ENCODE peak calls at places on chromosomes 13 and 19, in four cellular contexts. J, Y, U and I are unnamed samples.

GRCh38 chr13:74135306-74136088 is 1.3 kb upstream of the KLF12 start:
- DNase-seq in J (peak; percentile 89), Y (peak; percentile 84), U (peak; percentile 76), I (peak; percentile 75)

GRCh38 chr13:50214514-50214913 is 199.3 kb downstream of the KCNRG start:
- DNase-seq in J (no peak), Y (no peak), U (no peak), I (no peak)

GRCh38 chr13:79918620-79919019 is 422.3 kb downstream of the SPRY2 start:
- DNase-seq in J (peak; percentile 25), Y (no peak), U (no peak), I (no peak)

GRCh38 chr19:56538761-56539263 is at the start of gene ZFP28:
- DNase-seq in J (peak; percentile 65), Y (peak; percentile 59), U (peak; percentile 80), I (no peak)

GRCh38 chr13:52414963-52415362 is 9.0 kb upstream of the THSD1 start:
- DNase-seq in J (no peak), Y (no peak), U (no peak), I (peak; percentile 69)

GRCh38 chr19:35107541-35107939 is 8.1 kb upstream of the FXYD3 start:
- DNase-seq in J (no peak), Y (no peak), U (no peak), I (no peak)

GRCh38 chr19:4911314-4911713 is 2.0 kb downstream of the UHRF1 start:
- DNase-seq in J (no peak), Y (no peak), U (no peak), I (peak; percentile 25)

GRCh38 chr13:44899967-44900366 is 89.3 kb downstream of the NUFIP1 start:
- DNase-seq in J (no peak), Y (no peak), U (no peak), I (no peak)

GRCh38 chr13:44131069-44131614 is 242.5 kb upstream of the SERP2 start:
- DNase-seq in J (no peak), Y (no peak), U (no peak), I (no peak)

GRCh38 chr13:45352031-45352430 is 11.0 kb upstream of the TPT1 start:
- DNase-seq in J (no peak), Y (no peak), U (no peak), I (no peak)

GRCh38 chr13:42001580-42001979 is 40.7 kb upstream of the VWA8 start:
- DNase-seq in J (peak; percentile 34), Y (peak; percentile 50), U (peak; percentile 36), I (peak; percentile 93)

GRCh38 chr13:41056194-41056593 is 5.1 kb upstream of the WBP4 start:
- DNase-seq in J (no peak), Y (no peak), U (no peak), I (no peak)

GRCh38 chr19:17260842-17261325 is 3.7 kb downstream of the USHBP1 start:
- DNase-seq in J (peak; percentile 96), Y (peak; percentile 95), U (peak; percentile 96), I (peak; percentile 64)

GRCh38 chr19:41226053-41226873 is 7.2 kb downstream of the AXL start:
- DNase-seq in J (peak; percentile 76), Y (peak; percentile 79), U (peak; percentile 67), I (peak; percentile 82)

GRCh38 chr13:110559429-110559943 is 2.0 kb downstream of the RAB20 start:
- DNase-seq in J (no peak), Y (no peak), U (no peak), I (peak; percentile 62)

GRCh38 chr13:107434347-107434746 is 781.0 kb downstream of the LIG4 start:
- DNase-seq in J (no peak), Y (no peak), U (no peak), I (peak; percentile 49)

GRCh38 chr13:87999791-88000190 is 328.6 kb downstream of the SLITRK5 start:
- DNase-seq in J (peak; percentile 41), Y (no peak), U (no peak), I (no peak)

GRCh38 chr19:35609881-35610353 is 2.6 kb upstream of the HAUS5 start:
- DNase-seq in J (no peak), Y (no peak), U (no peak), I (no peak)

GRCh38 chr19:44785993-44786392 is 8.3 kb downstream of the CBLC start:
- DNase-seq in J (no peak), Y (no peak), U (no peak), I (no peak)

GRCh38 chr19:51148571-51148970 is 6.5 kb downstream of the SIGLEC7 start:
- DNase-seq in J (no peak), Y (no peak), U (no peak), I (no peak)

GRCh38 chr13:111122056-111122455 is 6.9 kb downstream of the ARHGEF7 start:
- DNase-seq in J (no peak), Y (peak; percentile 43), U (no peak), I (peak; percentile 59)

DNA sequence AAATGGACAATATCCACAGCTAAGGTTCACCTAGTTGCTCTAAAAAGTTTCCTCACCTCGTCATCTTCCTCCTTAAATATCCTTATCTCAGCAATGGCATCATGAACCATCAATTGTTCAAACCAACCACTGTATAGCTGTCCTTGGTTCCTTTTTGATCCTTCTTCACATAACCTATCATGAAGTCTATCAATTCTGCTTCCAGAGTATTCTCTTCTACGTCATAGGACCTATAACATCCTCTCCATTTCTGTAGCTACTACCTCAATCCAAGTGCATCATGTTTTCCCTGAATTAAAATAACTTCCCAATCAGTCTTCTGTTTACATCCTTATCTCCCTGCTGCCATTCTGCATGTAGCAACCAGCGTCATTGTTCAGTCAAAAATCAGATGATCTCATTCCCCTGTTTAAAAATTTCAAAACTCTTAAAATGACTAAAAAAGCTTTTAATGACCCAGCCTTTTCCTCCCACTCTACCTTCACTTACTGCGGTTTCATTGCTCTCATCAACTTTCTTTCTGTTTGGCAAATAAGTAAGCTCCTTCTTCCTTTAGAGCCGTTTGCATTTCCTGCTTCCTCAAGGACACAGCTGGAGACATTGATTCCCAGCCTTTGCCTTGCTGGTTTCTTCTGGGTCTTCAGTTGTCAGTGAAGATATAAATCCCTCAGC is 223.9 kb upstream of the MIR17HG start:
- DNase-seq in J (peak; percentile 72), Y (no peak), U (no peak), I (no peak)
- H3K56ac ChIP-seq in J (no peak overlapping the region), Y (no peak overlapping the region), U (no peak overlapping the region), I (no peak overlapping the region)

GRCh38 chr13:81498969-81499368 is 1158.0 kb upstream of the SPRY2 start:
- DNase-seq in J (no peak), Y (no peak), U (no peak), I (no peak)
- H3K56ac ChIP-seq in J (no peak overlapping the region), Y (no peak overlapping the region), U (no peak overlapping the region), I (no peak overlapping the region)

GRCh38 chr19:29381353-29382203 is 144.2 kb upstream of the VSTM2B start:
- DNase-seq in J (no peak), Y (peak; percentile 31), U (peak; percentile 14), I (no peak)
- H3K56ac ChIP-seq in J (no peak overlapping the region), Y (no peak overlapping the region), U (no peak overlapping the region), I (no peak overlapping the region)

GRCh38 chr13:25833761-25834160 is 218.1 kb downstream of the SHISA2 start:
- DNase-seq in J (no peak), Y (no peak), U (no peak), I (no peak)

GRCh38 chr13:25839356-25839755 is 212.5 kb downstream of the SHISA2 start:
- DNase-seq in J (no peak), Y (no peak), U (no peak), I (no peak)

GRCh38 chr13:25840261-25840660 is 211.6 kb downstream of the SHISA2 start:
- DNase-seq in J (no peak), Y (no peak), U (no peak), I (no peak)

GRCh38 chr13:25840931-25841330 is 210.9 kb downstream of the SHISA2 start:
- DNase-seq in J (peak; percentile 15), Y (no peak), U (no peak), I (no peak)

DNA sequence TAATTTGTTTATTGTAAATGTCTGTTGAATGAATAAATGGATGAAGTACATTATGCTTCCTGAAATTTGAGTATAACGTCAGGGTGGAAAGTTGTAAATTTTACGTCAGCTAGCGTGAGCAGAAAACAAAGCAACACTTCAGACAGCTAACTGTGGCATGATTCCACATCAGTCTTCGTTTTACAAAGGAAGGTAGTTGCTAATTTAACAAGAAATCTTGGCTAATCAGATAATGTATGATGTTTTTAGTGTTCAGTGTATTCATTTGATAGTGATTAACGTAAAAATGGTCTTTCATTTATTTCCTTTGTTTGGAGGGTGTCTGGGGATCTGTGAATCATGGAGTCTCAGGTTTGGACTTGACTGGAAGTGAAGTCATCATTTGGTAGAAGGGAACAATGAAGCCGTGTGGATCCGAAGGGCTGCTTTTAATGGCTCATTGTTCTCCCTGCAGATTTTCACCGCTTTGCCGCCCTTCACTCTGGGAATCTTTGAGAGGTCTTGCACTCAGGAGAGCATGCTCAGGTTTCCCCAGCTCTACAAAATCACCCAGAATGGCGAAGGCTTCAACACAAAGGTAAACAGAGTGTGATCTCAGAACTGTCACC is 215.0 kb downstream of the SHISA2 start:
- DNase-seq in J (peak; percentile 16), Y (no peak), U (no peak), I (no peak)
- H3K56ac ChIP-seq in J (no peak overlapping the region), Y (no peak overlapping the region), U (no peak overlapping the region), I (no peak overlapping the region)

GRCh38 chr19:1007399-1007745 is 7.2 kb downstream of the GRIN3B start:
- DNase-seq in J (no peak), Y (no peak), U (no peak), I (no peak)
- H3K56ac ChIP-seq in J (no peak overlapping the region), Y (no peak overlapping the region), U (no peak overlapping the region), I (no peak overlapping the region)